ENCODE peak calls at places on chromosomes 12 and 14, in nine cellular contexts. H, R, D, I, X, M, J, W and U are unnamed samples.
A peak's percentile ranks its signal among the peaks of the same experiment; 100 is the strongest.

GRCh38 chr12:26728205-26729050 is 104.6 kb downstream of the ITPR2 start:
- DNase-seq in H (no peak), R (no peak), D (no peak), I (no peak), X (no peak), M (no peak), J (no peak), W (no peak), U (no peak)

GRCh38 chr12:52708010-52708409 is 4.7 kb upstream of the KRT77 start:
- DNase-seq in H (no peak), R (no peak), D (no peak), I (no peak), X (no peak), M (no peak), J (no peak), W (no peak), U (no peak)

GRCh38 chr14:54490448-54490805 is 1.6 kb upstream of the GMFB start:
- DNase-seq in H (no peak), R (no peak), D (no peak), I (no peak), X (no peak), M (no peak), J (no peak), W (no peak), U (no peak)

GRCh38 chr14:20632448-20632830 is 9.1 kb downstream of the OR6S1 start:
- DNase-seq in H (no peak), R (no peak), D (peak; percentile 14), I (no peak), X (no peak), M (no peak), J (no peak), W (no peak), U (no peak)

GRCh38 chr14:57293851-57294837 is 25.4 kb downstream of the AP5M1 start:
- DNase-seq in H (no peak), R (no peak), D (no peak), I (no peak), X (no peak), M (no peak), J (no peak), W (peak; percentile 27), U (no peak)

GRCh38 chr14:103015426-103015825 is 41.9 kb downstream of the CDC42BPB start:
- DNase-seq in H (no peak), R (no peak), D (no peak), I (no peak), X (no peak), M (no peak), J (no peak), W (no peak), U (no peak)

GRCh38 chr14:38074091-38074490 is 133.6 kb upstream of the SSTR1 start:
- DNase-seq in H (no peak), R (no peak), D (no peak), I (no peak), X (no peak), M (no peak), J (no peak), W (no peak), U (no peak)

GRCh38 chr12:126390969-126391566 is 1325.8 kb downstream of the AACS start:
- DNase-seq in H (no peak), R (no peak), D (no peak), I (no peak), X (no peak), M (no peak), J (no peak), W (peak; percentile 26), U (peak; percentile 15)

GRCh38 chr14:105865266-105865903 is 339.0 kb downstream of the TMEM121 start:
- DNase-seq in H (no peak), R (no peak), D (no peak), I (no peak), X (peak; percentile 41), M (no peak), J (peak; percentile 36), W (no peak), U (no peak)

GRCh38 chr12:1375323-1375722 is 219.1 kb downstream of the FBXL14 start:
- DNase-seq in H (no peak), R (no peak), D (no peak), I (no peak), X (no peak), M (no peak), J (no peak), W (no peak), U (no peak)

GRCh38 chr12:94172031-94172430 is 23.7 kb downstream of the PLXNC1 start:
- DNase-seq in H (no peak), R (no peak), D (no peak), I (no peak), X (no peak), M (no peak), J (no peak), W (peak; percentile 86), U (peak; percentile 85)

GRCh38 chr14:20454359-20454644 is 310 bp downstream of the OSGEP start:
- DNase-seq in H (no peak), R (no peak), D (no peak), I (no peak), X (no peak), M (peak; percentile 67), J (peak; percentile 91), W (peak; percentile 80), U (no peak)

GRCh38 chr14:53149656-53150319 is 3.3 kb downstream of the DDHD1 start:
- DNase-seq in H (no peak), R (no peak), D (no peak), I (no peak), X (no peak), M (no peak), J (no peak), W (no peak), U (no peak)

GRCh38 chr12:95674088-95674595 is 116.4 kb downstream of the NTN4 start:
- DNase-seq in H (no peak), R (no peak), D (no peak), I (no peak), X (no peak), M (no peak), J (no peak), W (no peak), U (no peak)

GRCh38 chr14:71539660-71540285 is 392.5 kb upstream of the RGS6 start:
- DNase-seq in H (no peak), R (no peak), D (no peak), I (peak; percentile 35), X (no peak), M (no peak), J (no peak), W (no peak), U (no peak)

DNA sequence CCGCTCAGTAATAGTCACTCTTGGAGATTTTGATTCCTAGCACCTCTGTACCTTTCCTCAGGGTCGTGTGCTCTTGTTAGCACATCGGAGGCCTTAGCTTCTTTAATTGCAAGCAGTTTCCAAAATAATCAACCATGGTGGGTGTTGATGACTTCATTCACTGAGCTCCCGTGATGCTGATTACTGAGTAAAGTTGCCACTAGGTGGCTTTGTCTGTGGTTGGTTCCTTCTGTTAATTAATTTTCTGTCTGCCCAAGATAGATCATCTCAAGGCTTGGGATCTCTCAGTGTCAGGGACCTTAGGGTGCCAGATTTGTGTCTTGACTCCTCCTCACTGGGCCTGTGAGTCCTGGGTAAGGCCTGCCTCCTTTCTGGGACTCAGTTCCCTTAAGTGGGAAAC is 54.3 kb downstream of the PTPN11 start:
- DNase-seq in H (no peak), R (no peak), D (peak; percentile 7), I (no peak), X (no peak), M (no peak), J (no peak), W (no peak), U (no peak)
- TF ChIP-seq CTCF in H (no peak), R (peak; percentile 35), D (no peak), I (no peak), X (no peak), M (no peak), J (no peak), W (peak; percentile 19), U (peak; percentile 17)

DNA sequence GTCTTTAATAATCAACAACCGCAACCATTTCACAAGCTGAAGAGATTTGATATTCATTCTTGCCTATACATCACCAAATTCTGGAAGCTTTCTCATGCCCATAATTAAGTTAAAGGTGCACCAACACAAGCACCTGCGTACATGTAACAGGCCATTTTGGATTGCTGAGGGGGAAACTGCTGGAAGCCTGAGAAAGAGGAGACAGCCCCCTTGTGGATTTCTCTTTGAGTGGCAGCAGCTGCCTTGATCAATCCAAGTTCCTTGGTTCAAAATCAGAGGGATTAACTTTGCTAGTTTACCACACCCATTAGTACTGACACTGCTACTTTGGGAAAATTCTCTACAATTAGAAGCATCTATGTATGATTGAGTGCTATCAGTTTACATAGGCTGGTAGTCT is 321.1 kb downstream of the NOVA1 start:
- DNase-seq in H (no peak), R (no peak), D (no peak), I (no peak), X (no peak), M (no peak), J (no peak), W (peak; percentile 22), U (no peak)
- TF ChIP-seq CTCF in H (no peak), R (peak; percentile 41), D (no peak), I (no peak), X (no peak), M (no peak), J (no peak), W (peak; percentile 44), U (no peak)

GRCh38 chr12:4422985-4423384 is 22.6 kb downstream of the FGF6 start:
- DNase-seq in H (no peak), R (no peak), D (no peak), I (no peak), X (no peak), M (no peak), J (peak; percentile 39), W (no peak), U (no peak)

GRCh38 chr12:4423528-4424195 is 22.0 kb downstream of the FGF6 start:
- DNase-seq in H (no peak), R (no peak), D (no peak), I (no peak), X (no peak), M (no peak), J (peak; percentile 29), W (no peak), U (no peak)

GRCh38 chr12:4418913-4419312 is 26.7 kb downstream of the FGF6 start:
- DNase-seq in H (no peak), R (no peak), D (no peak), I (no peak), X (no peak), M (no peak), J (no peak), W (no peak), U (no peak)

GRCh38 chr12:4417471-4417870 is 28.1 kb downstream of the FGF6 start:
- DNase-seq in H (no peak), R (no peak), D (no peak), I (no peak), X (no peak), M (no peak), J (no peak), W (no peak), U (no peak)

GRCh38 chr12:4421590-4422031 is 24.0 kb downstream of the FGF6 start:
- DNase-seq in H (no peak), R (no peak), D (peak; percentile 35), I (no peak), X (no peak), M (peak; percentile 70), J (no peak), W (peak; percentile 45), U (peak; percentile 64)
- TF ChIP-seq CTCF in H (peak; percentile 62), R (peak; percentile 57), D (peak; percentile 37), I (peak; percentile 39), X (peak; percentile 42), M (peak; percentile 32), J (peak; percentile 50), W (peak; percentile 61), U (peak; percentile 49)

DNA sequence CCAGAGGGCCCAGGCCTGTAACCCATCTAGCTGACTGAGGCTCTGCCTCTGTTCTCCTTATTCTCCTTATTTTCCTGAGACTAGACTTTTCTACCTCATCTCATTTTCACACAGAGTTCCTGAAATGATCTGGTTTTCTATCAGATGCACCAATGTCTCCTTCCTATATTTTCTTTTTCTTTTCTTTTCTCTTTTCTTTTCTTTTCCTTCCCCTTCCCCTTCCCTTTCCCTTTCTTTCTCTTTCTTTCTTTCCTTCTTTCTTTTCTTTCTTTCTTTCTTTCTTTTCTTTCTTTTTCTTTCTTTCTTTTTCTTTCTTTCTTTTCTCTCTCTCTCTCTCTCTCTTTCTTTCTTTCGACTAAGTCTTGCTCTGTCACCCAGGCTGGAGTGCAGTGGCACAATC is 3.0 kb upstream of the CCDC184 start:
- DNase-seq in H (no peak), R (no peak), D (no peak), I (no peak), X (no peak), M (no peak), J (no peak), W (no peak), U (no peak)
- TF ChIP-seq CTCF in H (no peak), R (no peak), D (no peak), I (no peak), X (no peak), M (no peak), J (no peak), W (no peak), U (no peak)